ENCODE peak calls at places on chromosome 10, in five cellular contexts. P is keratinocyte; X is NCI-H524; J is stimulated activated naive CD4-positive, alpha-beta T cell; Z is effector memory CD8-positive, alpha-beta T cell. L is an unnamed sample.

GRCh38 chr10:133466683-133467275 is 13.0 kb downstream of the SCART1 start:
- DNase-seq in P (no peak), X (no peak), J (no peak), Z (no peak), L (no peak)

GRCh38 chr10:96153065-96153464 is 23.0 kb downstream of the ZNF518A start:
- DNase-seq in P (no peak), X (no peak), J (no peak), Z (no peak), L (no peak)

GRCh38 chr10:84155521-84155920 is 16.2 kb downstream of the GHITM start:
- DNase-seq in P (no peak), X (no peak), J (no peak), Z (no peak), L (no peak)

GRCh38 chr10:27998178-27998953 is 513 bp downstream of the ODAD2 start:
- DNase-seq in P (no peak), X (peak; percentile 7), J (peak; percentile 7), Z (peak; percentile 5), L (peak; percentile 9)

GRCh38 chr10:93160829-93161228 is 87.1 kb downstream of the CYP26A1 start:
- DNase-seq in P (no peak), X (no peak), J (no peak), Z (no peak), L (no peak)

GRCh38 chr10:72379062-72379461 is 24.3 kb upstream of the DNAJB12 start:
- DNase-seq in P (no peak), X (no peak), J (no peak), Z (no peak), L (no peak)

GRCh38 chr10:116747325-116747724 is 5.0 kb upstream of the HSPA12A start:
- DNase-seq in P (no peak), X (no peak), J (no peak), Z (no peak), L (no peak)

GRCh38 chr10:61904711-61905445 is 3.4 kb downstream of the ARID5B start:
- DNase-seq in P (peak; percentile 63), X (no peak), J (no peak), Z (no peak), L (peak; percentile 50)

GRCh38 chr10:44882146-44882720 is 28.9 kb upstream of the TMEM72 start:
- DNase-seq in P (no peak), X (no peak), J (no peak), Z (no peak), L (no peak)

GRCh38 chr10:127310389-127310788 is 114.0 kb upstream of the INSYN2A start:
- DNase-seq in P (no peak), X (no peak), J (no peak), Z (no peak), L (no peak)

GRCh38 chr10:123535386-123535785 is 130.8 kb upstream of the GPR26 start:
- DNase-seq in P (no peak), X (no peak), J (no peak), Z (no peak), L (no peak)

GRCh38 chr10:8137272-8137680 is 82.8 kb downstream of the GATA3 start:
- DNase-seq in P (no peak), X (no peak), J (peak; percentile 49), Z (no peak), L (peak; percentile 49)